ENCODE peak calls at places on chromosome 14, in nine cellular contexts. One of them, this sample, is unnamed.

GRCh38 chr14:27175489-27175888 is 577.7 kb upstream of the NOVA1 start:
- DNase-seq in IMR-90: no peak
- DNase-seq in progenitor cell of endocrine pancreas: no peak
- DNase-seq in NCI-H774: no peak
- DNase-seq in adrenal gland: no peak
- DNase-seq in activated CD8-positive, alpha-beta T cell treated with anti-CD3 and anti-CD28 coated beads for 36 hours: no peak
- DNase-seq in activated naive CD8-positive, alpha-beta T cell treated with anti-CD3 and anti-CD28 coated beads, Interleukin-2, amount 50 U/mL, for 16 hours: no peak
- DNase-seq in HT1080: no peak
- DNase-seq in CD8-positive, alpha-beta memory T cell: no peak
- DNase-seq in this sample: no peak

GRCh38 chr14:50335989-50336391 is 23.9 kb downstream of the DMAC2L start:
- DNase-seq in IMR-90: peak; percentile 65
- DNase-seq in progenitor cell of endocrine pancreas: no peak
- DNase-seq in NCI-H774: no peak
- DNase-seq in adrenal gland: no peak
- DNase-seq in activated CD8-positive, alpha-beta T cell treated with anti-CD3 and anti-CD28 coated beads for 36 hours: peak; percentile 34
- DNase-seq in activated naive CD8-positive, alpha-beta T cell treated with anti-CD3 and anti-CD28 coated beads, Interleukin-2, amount 50 U/mL, for 16 hours: no peak
- DNase-seq in HT1080: no peak
- DNase-seq in CD8-positive, alpha-beta memory T cell: no peak
- DNase-seq in this sample: no peak

GRCh38 chr14:100865682-100866591 is 37.6 kb downstream of the RTL1 start:
- DNase-seq in IMR-90: no peak
- DNase-seq in progenitor cell of endocrine pancreas: no peak
- DNase-seq in NCI-H774: no peak
- DNase-seq in adrenal gland: no peak
- DNase-seq in activated CD8-positive, alpha-beta T cell treated with anti-CD3 and anti-CD28 coated beads for 36 hours: no peak
- DNase-seq in activated naive CD8-positive, alpha-beta T cell treated with anti-CD3 and anti-CD28 coated beads, Interleukin-2, amount 50 U/mL, for 16 hours: no peak
- DNase-seq in HT1080: no peak
- DNase-seq in CD8-positive, alpha-beta memory T cell: peak; percentile 26
- DNase-seq in this sample: no peak

GRCh38 chr14:99716091-99716849 is 32.2 kb downstream of the CYP46A1 start:
- DNase-seq in IMR-90: no peak
- DNase-seq in progenitor cell of endocrine pancreas: no peak
- DNase-seq in NCI-H774: no peak
- DNase-seq in adrenal gland: no peak
- DNase-seq in activated CD8-positive, alpha-beta T cell treated with anti-CD3 and anti-CD28 coated beads for 36 hours: no peak
- DNase-seq in activated naive CD8-positive, alpha-beta T cell treated with anti-CD3 and anti-CD28 coated beads, Interleukin-2, amount 50 U/mL, for 16 hours: no peak
- DNase-seq in HT1080: no peak
- DNase-seq in CD8-positive, alpha-beta memory T cell: peak; percentile 21
- DNase-seq in this sample: no peak

GRCh38 chr14:57085801-57086200 is 182.9 kb downstream of the EXOC5 start:
- DNase-seq in IMR-90: no peak
- DNase-seq in progenitor cell of endocrine pancreas: no peak
- DNase-seq in NCI-H774: no peak
- DNase-seq in adrenal gland: no peak
- DNase-seq in activated CD8-positive, alpha-beta T cell treated with anti-CD3 and anti-CD28 coated beads for 36 hours: no peak
- DNase-seq in activated naive CD8-positive, alpha-beta T cell treated with anti-CD3 and anti-CD28 coated beads, Interleukin-2, amount 50 U/mL, for 16 hours: no peak
- DNase-seq in HT1080: no peak
- DNase-seq in CD8-positive, alpha-beta memory T cell: no peak
- DNase-seq in this sample: no peak

GRCh38 chr14:61616524-61617185 is 78.7 kb upstream of the HIF1A start:
- DNase-seq in IMR-90: peak; percentile 89
- DNase-seq in progenitor cell of endocrine pancreas: no peak
- DNase-seq in NCI-H774: no peak
- DNase-seq in adrenal gland: no peak
- DNase-seq in activated CD8-positive, alpha-beta T cell treated with anti-CD3 and anti-CD28 coated beads for 36 hours: no peak
- DNase-seq in activated naive CD8-positive, alpha-beta T cell treated with anti-CD3 and anti-CD28 coated beads, Interleukin-2, amount 50 U/mL, for 16 hours: no peak
- DNase-seq in HT1080: peak; percentile 70
- DNase-seq in CD8-positive, alpha-beta memory T cell: no peak
- DNase-seq in this sample: no peak

GRCh38 chr14:76770521-76771431 is 9.5 kb downstream of the VASH1 start:
- DNase-seq in IMR-90: no peak
- DNase-seq in progenitor cell of endocrine pancreas: no peak
- DNase-seq in NCI-H774: no peak
- DNase-seq in adrenal gland: no peak
- DNase-seq in activated CD8-positive, alpha-beta T cell treated with anti-CD3 and anti-CD28 coated beads for 36 hours: no peak
- DNase-seq in activated naive CD8-positive, alpha-beta T cell treated with anti-CD3 and anti-CD28 coated beads, Interleukin-2, amount 50 U/mL, for 16 hours: no peak
- DNase-seq in HT1080: no peak
- DNase-seq in CD8-positive, alpha-beta memory T cell: no peak
- DNase-seq in this sample: no peak

GRCh38 chr14:37903561-37904191 is 304.0 kb upstream of the SSTR1 start:
- DNase-seq in IMR-90: peak; percentile 59
- DNase-seq in progenitor cell of endocrine pancreas: no peak
- DNase-seq in NCI-H774: peak; percentile 27
- DNase-seq in adrenal gland: no peak
- DNase-seq in activated CD8-positive, alpha-beta T cell treated with anti-CD3 and anti-CD28 coated beads for 36 hours: peak; percentile 17
- DNase-seq in activated naive CD8-positive, alpha-beta T cell treated with anti-CD3 and anti-CD28 coated beads, Interleukin-2, amount 50 U/mL, for 16 hours: no peak
- DNase-seq in HT1080: peak; percentile 17
- DNase-seq in CD8-positive, alpha-beta memory T cell: no peak
- DNase-seq in this sample: peak; percentile 24

GRCh38 chr14:28987516-28987915 is 220.9 kb downstream of the FOXG1 start:
- DNase-seq in IMR-90: peak; percentile 0
- DNase-seq in progenitor cell of endocrine pancreas: no peak
- DNase-seq in NCI-H774: no peak
- DNase-seq in adrenal gland: no peak
- DNase-seq in activated CD8-positive, alpha-beta T cell treated with anti-CD3 and anti-CD28 coated beads for 36 hours: no peak
- DNase-seq in activated naive CD8-positive, alpha-beta T cell treated with anti-CD3 and anti-CD28 coated beads, Interleukin-2, amount 50 U/mL, for 16 hours: no peak
- DNase-seq in HT1080: peak; percentile 0
- DNase-seq in CD8-positive, alpha-beta memory T cell: no peak
- DNase-seq in this sample: no peak

GRCh38 chr14:68513137-68513536 is 279.7 kb downstream of the ZFP36L1 start:
- DNase-seq in IMR-90: no peak
- DNase-seq in progenitor cell of endocrine pancreas: no peak
- DNase-seq in NCI-H774: no peak
- DNase-seq in adrenal gland: no peak
- DNase-seq in activated CD8-positive, alpha-beta T cell treated with anti-CD3 and anti-CD28 coated beads for 36 hours: no peak
- DNase-seq in activated naive CD8-positive, alpha-beta T cell treated with anti-CD3 and anti-CD28 coated beads, Interleukin-2, amount 50 U/mL, for 16 hours: no peak
- DNase-seq in HT1080: no peak
- DNase-seq in CD8-positive, alpha-beta memory T cell: no peak
- DNase-seq in this sample: no peak

GRCh38 chr14:76514599-76514998 is 138.7 kb downstream of the ESRRB start:
- DNase-seq in IMR-90: peak; percentile 2
- DNase-seq in progenitor cell of endocrine pancreas: no peak
- DNase-seq in NCI-H774: no peak
- DNase-seq in adrenal gland: no peak
- DNase-seq in activated CD8-positive, alpha-beta T cell treated with anti-CD3 and anti-CD28 coated beads for 36 hours: peak; percentile 46
- DNase-seq in activated naive CD8-positive, alpha-beta T cell treated with anti-CD3 and anti-CD28 coated beads, Interleukin-2, amount 50 U/mL, for 16 hours: no peak
- DNase-seq in HT1080: no peak
- DNase-seq in CD8-positive, alpha-beta memory T cell: no peak
- DNase-seq in this sample: peak; percentile 11

GRCh38 chr14:58362798-58363412 is 32.8 kb upstream of the TOMM20L start:
- DNase-seq in IMR-90: peak; percentile 17
- DNase-seq in progenitor cell of endocrine pancreas: no peak
- DNase-seq in NCI-H774: no peak
- DNase-seq in adrenal gland: no peak
- DNase-seq in activated CD8-positive, alpha-beta T cell treated with anti-CD3 and anti-CD28 coated beads for 36 hours: no peak
- DNase-seq in activated naive CD8-positive, alpha-beta T cell treated with anti-CD3 and anti-CD28 coated beads, Interleukin-2, amount 50 U/mL, for 16 hours: no peak
- DNase-seq in HT1080: peak; percentile 39
- DNase-seq in CD8-positive, alpha-beta memory T cell: no peak
- DNase-seq in this sample: peak; percentile 12

GRCh38 chr14:77615231-77616132 is 955 bp downstream of the SPTLC2 start:
- DNase-seq in IMR-90: peak; percentile 56
- DNase-seq in progenitor cell of endocrine pancreas: no peak
- DNase-seq in NCI-H774: no peak
- DNase-seq in adrenal gland: no peak
- DNase-seq in activated CD8-positive, alpha-beta T cell treated with anti-CD3 and anti-CD28 coated beads for 36 hours: peak; percentile 40
- DNase-seq in activated naive CD8-positive, alpha-beta T cell treated with anti-CD3 and anti-CD28 coated beads, Interleukin-2, amount 50 U/mL, for 16 hours: no peak
- DNase-seq in HT1080: peak; percentile 46
- DNase-seq in CD8-positive, alpha-beta memory T cell: no peak
- DNase-seq in this sample: no peak

GRCh38 chr14:63076476-63076875 is 31.2 kb upstream of the KCNH5 start:
- DNase-seq in IMR-90: peak; percentile 4
- DNase-seq in progenitor cell of endocrine pancreas: no peak
- DNase-seq in NCI-H774: no peak
- DNase-seq in adrenal gland: no peak
- DNase-seq in activated CD8-positive, alpha-beta T cell treated with anti-CD3 and anti-CD28 coated beads for 36 hours: no peak
- DNase-seq in activated naive CD8-positive, alpha-beta T cell treated with anti-CD3 and anti-CD28 coated beads, Interleukin-2, amount 50 U/mL, for 16 hours: no peak
- DNase-seq in HT1080: no peak
- DNase-seq in CD8-positive, alpha-beta memory T cell: no peak
- DNase-seq in this sample: no peak

GRCh38 chr14:78982551-78982950 is 812.4 kb downstream of the NRXN3 start:
- DNase-seq in IMR-90: peak; percentile 47
- DNase-seq in progenitor cell of endocrine pancreas: no peak
- DNase-seq in NCI-H774: no peak
- DNase-seq in adrenal gland: no peak
- DNase-seq in activated CD8-positive, alpha-beta T cell treated with anti-CD3 and anti-CD28 coated beads for 36 hours: no peak
- DNase-seq in activated naive CD8-positive, alpha-beta T cell treated with anti-CD3 and anti-CD28 coated beads, Interleukin-2, amount 50 U/mL, for 16 hours: no peak
- DNase-seq in HT1080: no peak
- DNase-seq in CD8-positive, alpha-beta memory T cell: no peak
- DNase-seq in this sample: no peak

GRCh38 chr14:81315344-81315743 is 84.8 kb downstream of the STON2 start:
- DNase-seq in IMR-90: no peak
- DNase-seq in progenitor cell of endocrine pancreas: no peak
- DNase-seq in NCI-H774: no peak
- DNase-seq in adrenal gland: no peak
- DNase-seq in activated CD8-positive, alpha-beta T cell treated with anti-CD3 and anti-CD28 coated beads for 36 hours: no peak
- DNase-seq in activated naive CD8-positive, alpha-beta T cell treated with anti-CD3 and anti-CD28 coated beads, Interleukin-2, amount 50 U/mL, for 16 hours: no peak
- DNase-seq in HT1080: no peak
- DNase-seq in CD8-positive, alpha-beta memory T cell: no peak
- DNase-seq in this sample: no peak

GRCh38 chr14:37436519-37436918 is 158.5 kb downstream of the FOXA1 start:
- DNase-seq in IMR-90: no peak
- DNase-seq in progenitor cell of endocrine pancreas: no peak
- DNase-seq in NCI-H774: peak; percentile 88
- DNase-seq in adrenal gland: no peak
- DNase-seq in activated CD8-positive, alpha-beta T cell treated with anti-CD3 and anti-CD28 coated beads for 36 hours: no peak
- DNase-seq in activated naive CD8-positive, alpha-beta T cell treated with anti-CD3 and anti-CD28 coated beads, Interleukin-2, amount 50 U/mL, for 16 hours: no peak
- DNase-seq in HT1080: no peak
- DNase-seq in CD8-positive, alpha-beta memory T cell: no peak
- DNase-seq in this sample: no peak

GRCh38 chr14:94473666-94474410 is 2.2 kb downstream of the SERPINA9 start:
- DNase-seq in IMR-90: no peak
- DNase-seq in progenitor cell of endocrine pancreas: no peak
- DNase-seq in NCI-H774: no peak
- DNase-seq in adrenal gland: no peak
- DNase-seq in activated CD8-positive, alpha-beta T cell treated with anti-CD3 and anti-CD28 coated beads for 36 hours: no peak
- DNase-seq in activated naive CD8-positive, alpha-beta T cell treated with anti-CD3 and anti-CD28 coated beads, Interleukin-2, amount 50 U/mL, for 16 hours: no peak
- DNase-seq in HT1080: no peak
- DNase-seq in CD8-positive, alpha-beta memory T cell: no peak
- DNase-seq in this sample: no peak

GRCh38 chr14:93239869-93240677 is 33.0 kb downstream of the UBR7 start:
- DNase-seq in IMR-90: peak; percentile 89
- DNase-seq in progenitor cell of endocrine pancreas: no peak
- DNase-seq in NCI-H774: no peak
- DNase-seq in adrenal gland: no peak
- DNase-seq in activated CD8-positive, alpha-beta T cell treated with anti-CD3 and anti-CD28 coated beads for 36 hours: no peak
- DNase-seq in activated naive CD8-positive, alpha-beta T cell treated with anti-CD3 and anti-CD28 coated beads, Interleukin-2, amount 50 U/mL, for 16 hours: no peak
- DNase-seq in HT1080: peak; percentile 71
- DNase-seq in CD8-positive, alpha-beta memory T cell: no peak
- DNase-seq in this sample: no peak

GRCh38 chr14:105885561-105886320 is 359.4 kb downstream of the TMEM121 start:
- DNase-seq in IMR-90: no peak
- DNase-seq in progenitor cell of endocrine pancreas: no peak
- DNase-seq in NCI-H774: no peak
- DNase-seq in adrenal gland: no peak
- DNase-seq in activated CD8-positive, alpha-beta T cell treated with anti-CD3 and anti-CD28 coated beads for 36 hours: no peak
- DNase-seq in activated naive CD8-positive, alpha-beta T cell treated with anti-CD3 and anti-CD28 coated beads, Interleukin-2, amount 50 U/mL, for 16 hours: no peak
- DNase-seq in HT1080: no peak
- DNase-seq in CD8-positive, alpha-beta memory T cell: peak; percentile 39
- DNase-seq in this sample: no peak

GRCh38 chr14:91377700-91378652 is 39.6 kb downstream of the CCDC88C start:
- DNase-seq in IMR-90: no peak
- DNase-seq in progenitor cell of endocrine pancreas: no peak
- DNase-seq in NCI-H774: no peak
- DNase-seq in adrenal gland: no peak
- DNase-seq in activated CD8-positive, alpha-beta T cell treated with anti-CD3 and anti-CD28 coated beads for 36 hours: peak; percentile 85
- DNase-seq in activated naive CD8-positive, alpha-beta T cell treated with anti-CD3 and anti-CD28 coated beads, Interleukin-2, amount 50 U/mL, for 16 hours: no peak
- DNase-seq in HT1080: peak; percentile 13
- DNase-seq in CD8-positive, alpha-beta memory T cell: no peak
- DNase-seq in this sample: peak; percentile 56

GRCh38 chr14:100532154-100532915 is 54.9 kb downstream of the BEGAIN start:
- DNase-seq in IMR-90: peak; percentile 13
- DNase-seq in progenitor cell of endocrine pancreas: no peak
- DNase-seq in NCI-H774: no peak
- DNase-seq in adrenal gland: peak; percentile 10
- DNase-seq in activated CD8-positive, alpha-beta T cell treated with anti-CD3 and anti-CD28 coated beads for 36 hours: no peak
- DNase-seq in activated naive CD8-positive, alpha-beta T cell treated with anti-CD3 and anti-CD28 coated beads, Interleukin-2, amount 50 U/mL, for 16 hours: no peak
- DNase-seq in HT1080: no peak
- DNase-seq in CD8-positive, alpha-beta memory T cell: no peak
- DNase-seq in this sample: no peak

GRCh38 chr14:51548187-51548586 is 103.5 kb upstream of the FRMD6 start:
- DNase-seq in IMR-90: no peak
- DNase-seq in progenitor cell of endocrine pancreas: no peak
- DNase-seq in NCI-H774: no peak
- DNase-seq in adrenal gland: no peak
- DNase-seq in activated CD8-positive, alpha-beta T cell treated with anti-CD3 and anti-CD28 coated beads for 36 hours: no peak
- DNase-seq in activated naive CD8-positive, alpha-beta T cell treated with anti-CD3 and anti-CD28 coated beads, Interleukin-2, amount 50 U/mL, for 16 hours: no peak
- DNase-seq in HT1080: no peak
- DNase-seq in CD8-positive, alpha-beta memory T cell: no peak
- DNase-seq in this sample: no peak

This sample was measured in RPMI8226.